ENCODE peak calls at places on chromosome 4, in four cellular contexts. One of them, this sample, is unnamed.

GRCh38 chr4:172601195-172601594 is 567.4 kb upstream of the GALNT7 start:
- DNase-seq in stomach: no peak
- DNase-seq in thyroid gland: no peak
- DNase-seq in K562: no peak
- DNase-seq in this sample: no peak

GRCh38 chr4:23878912-23879732 is 10.7 kb downstream of the PPARGC1A start:
- DNase-seq in K562: no peak
- DNase-seq in thyroid gland: no peak
- DNase-seq in stomach: no peak
- DNase-seq in this sample: no peak

GRCh38 chr4:124804584-124804983 is 92.1 kb upstream of the ANKRD50 start:
- DNase-seq in thyroid gland: no peak
- DNase-seq in K562: no peak
- DNase-seq in stomach: no peak
- DNase-seq in this sample: no peak

GRCh38 chr4:167100120-167100519 is 134.2 kb downstream of the SPOCK3 start:
- DNase-seq in K562: no peak
- DNase-seq in stomach: no peak
- DNase-seq in thyroid gland: no peak
- DNase-seq in this sample: peak

GRCh38 chr4:956531-957230 is 16.7 kb downstream of the DGKQ start:
- DNase-seq in thyroid gland: no peak
- DNase-seq in stomach: no peak
- DNase-seq in K562: no peak
- DNase-seq in this sample: no peak

GRCh38 chr4:83191026-83191425 is 76.5 kb upstream of the PLAC8 start:
- DNase-seq in thyroid gland: no peak
- DNase-seq in stomach: no peak
- DNase-seq in K562: no peak
- DNase-seq in this sample: no peak

GRCh38 chr4:53459548-53459947 is 82.1 kb downstream of the FIP1L1 start:
- DNase-seq in K562: no peak
- DNase-seq in stomach: no peak
- DNase-seq in thyroid gland: no peak
- DNase-seq in this sample: peak

GRCh38 chr4:145217339-145217738 is 37.0 kb upstream of the OTUD4 start:
- DNase-seq in stomach: no peak
- DNase-seq in thyroid gland: no peak
- DNase-seq in K562: no peak
- DNase-seq in this sample: no peak

GRCh38 chr4:18914182-18914581 is 892.6 kb upstream of the LCORL start:
- DNase-seq in thyroid gland: no peak
- DNase-seq in K562: no peak
- DNase-seq in stomach: no peak
- DNase-seq in this sample: no peak

GRCh38 chr4:85603437-85604336 is 128.7 kb downstream of the ARHGAP24 start:
- DNase-seq in K562: no peak
- DNase-seq in stomach: no peak
- DNase-seq in thyroid gland: no peak
- DNase-seq in this sample: peak

GRCh38 chr4:74111576-74111975 is 12.6 kb upstream of the CXCL2 start:
- DNase-seq in K562: no peak
- DNase-seq in thyroid gland: no peak
- DNase-seq in stomach: no peak
- DNase-seq in this sample: no peak
- H3K27ac ChIP-seq in K562: no peak
- H3K27ac ChIP-seq in thyroid gland: peak
- H3K27ac ChIP-seq in stomach: no peak
- H3K27ac ChIP-seq in this sample: peak

DNA sequence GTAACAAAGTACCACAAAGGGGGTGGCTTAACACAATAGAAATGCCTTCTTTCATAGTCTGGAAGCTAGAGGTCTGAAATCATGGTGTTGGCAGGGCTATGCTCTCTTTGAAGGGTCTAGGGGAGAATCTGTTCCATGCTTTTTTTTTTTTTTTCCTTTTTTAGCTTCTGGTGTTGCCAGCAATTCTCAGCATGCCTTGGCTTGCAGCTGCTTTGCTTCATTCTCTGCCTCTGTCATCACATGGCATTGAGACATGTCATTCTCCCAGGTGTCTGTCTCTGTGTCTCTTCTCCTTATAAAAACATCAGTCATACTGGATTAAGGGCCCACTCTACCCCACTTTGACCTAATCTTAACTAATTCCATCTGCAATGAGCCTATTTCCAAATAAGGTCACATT is 78.6 kb upstream of the BOD1L1 start:
- DNase-seq in thyroid gland: no peak
- DNase-seq in stomach: no peak
- DNase-seq in K562: no peak
- DNase-seq in this sample: no peak
- H3K4me3 ChIP-seq in thyroid gland: no peak
- H3K4me3 ChIP-seq in stomach: no peak
- H3K4me3 ChIP-seq in K562: no peak
- H3K4me3 ChIP-seq in this sample: no peak

GRCh38 chr4:2663275-2663674 is 92.9 kb downstream of the TNIP2 start:
- DNase-seq in stomach: no peak
- DNase-seq in K562: peak
- DNase-seq in thyroid gland: no peak
- DNase-seq in this sample: no peak
- H3K27ac ChIP-seq in stomach: peak
- H3K27ac ChIP-seq in K562: no peak
- H3K27ac ChIP-seq in thyroid gland: no peak
- H3K27ac ChIP-seq in this sample: peak

DNA sequence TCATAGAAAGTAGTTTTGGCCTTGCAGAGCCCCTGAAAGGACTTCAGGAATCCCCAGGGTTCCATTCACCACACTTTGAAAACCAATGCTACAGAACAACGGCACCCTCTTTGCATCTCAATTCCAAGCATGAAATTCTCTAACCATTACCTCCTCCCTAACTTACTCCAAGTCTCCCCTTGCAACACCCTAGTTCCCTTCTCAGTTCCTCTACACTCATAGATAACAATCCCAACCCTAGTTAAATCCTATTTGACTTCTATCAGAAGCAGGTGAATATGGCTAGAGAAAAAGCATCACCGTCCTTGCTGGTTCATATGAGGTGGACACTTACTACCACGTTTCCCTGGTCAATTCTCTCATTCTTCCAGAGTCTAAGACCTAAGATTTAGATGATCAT is 2.4 kb downstream of the RCHY1 start:
- DNase-seq in stomach: no peak
- DNase-seq in thyroid gland: no peak
- DNase-seq in K562: no peak
- DNase-seq in this sample: no peak
- H3K4me3 ChIP-seq in stomach: peak
- H3K4me3 ChIP-seq in thyroid gland: no peak
- H3K4me3 ChIP-seq in K562: peak
- H3K4me3 ChIP-seq in this sample: peak

GRCh38 chr4:155604718-155605601 is 61.7 kb upstream of the GUCY1A1 start:
- DNase-seq in K562: no peak
- DNase-seq in stomach: peak
- DNase-seq in thyroid gland: peak
- DNase-seq in this sample: peak

GRCh38 chr4:155612074-155612473 is 54.6 kb upstream of the GUCY1A1 start:
- DNase-seq in stomach: no peak
- DNase-seq in thyroid gland: no peak
- DNase-seq in K562: no peak
- DNase-seq in this sample: no peak

GRCh38 chr4:155608231-155608885 is 58.3 kb upstream of the GUCY1A1 start:
- DNase-seq in thyroid gland: no peak
- DNase-seq in stomach: no peak
- DNase-seq in K562: no peak
- DNase-seq in this sample: peak

GRCh38 chr4:155610143-155610542 is 56.5 kb upstream of the GUCY1A1 start:
- DNase-seq in thyroid gland: no peak
- DNase-seq in stomach: no peak
- DNase-seq in K562: no peak
- DNase-seq in this sample: no peak

GRCh38 chr4:155609455-155610059 is 57.1 kb upstream of the GUCY1A1 start:
- DNase-seq in thyroid gland: no peak
- DNase-seq in stomach: no peak
- DNase-seq in K562: no peak
- DNase-seq in this sample: peak
- H3K27ac ChIP-seq in thyroid gland: no peak
- H3K27ac ChIP-seq in stomach: no peak
- H3K27ac ChIP-seq in K562: no peak
- H3K27ac ChIP-seq in this sample: no peak

DNA sequence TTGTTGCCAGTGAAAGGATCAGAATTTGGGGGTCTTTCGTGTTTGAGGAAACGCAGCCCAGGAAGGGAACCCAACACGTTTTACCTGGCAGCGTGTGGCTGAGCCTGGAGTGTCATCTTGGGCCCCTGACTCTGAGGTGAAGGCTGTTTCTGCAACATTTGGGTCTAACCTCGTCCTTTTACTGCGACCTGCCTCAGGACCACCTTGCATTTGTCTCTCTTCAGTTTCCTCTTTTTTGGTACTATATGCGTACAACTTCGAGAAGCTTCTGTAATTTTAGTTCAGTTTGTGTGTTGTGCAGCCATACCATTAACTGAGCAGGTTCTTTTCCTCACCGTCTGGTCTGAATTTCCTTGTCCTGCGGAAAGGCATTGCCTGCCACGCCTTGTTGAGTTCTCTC is 61.5 kb downstream of the TMEM131L start:
- DNase-seq in stomach: no peak
- DNase-seq in thyroid gland: no peak
- DNase-seq in K562: no peak
- DNase-seq in this sample: no peak
- H3K4me3 ChIP-seq in stomach: no peak
- H3K4me3 ChIP-seq in thyroid gland: no peak
- H3K4me3 ChIP-seq in K562: no peak
- H3K4me3 ChIP-seq in this sample: no peak

GRCh38 chr4:71691416-71692073 is 92.3 kb downstream of the GC start:
- DNase-seq in K562: no peak
- DNase-seq in thyroid gland: no peak
- DNase-seq in stomach: no peak
- DNase-seq in this sample: no peak
- H3K27ac ChIP-seq in K562: no peak
- H3K27ac ChIP-seq in thyroid gland: no peak
- H3K27ac ChIP-seq in stomach: no peak
- H3K27ac ChIP-seq in this sample: no peak

DNA sequence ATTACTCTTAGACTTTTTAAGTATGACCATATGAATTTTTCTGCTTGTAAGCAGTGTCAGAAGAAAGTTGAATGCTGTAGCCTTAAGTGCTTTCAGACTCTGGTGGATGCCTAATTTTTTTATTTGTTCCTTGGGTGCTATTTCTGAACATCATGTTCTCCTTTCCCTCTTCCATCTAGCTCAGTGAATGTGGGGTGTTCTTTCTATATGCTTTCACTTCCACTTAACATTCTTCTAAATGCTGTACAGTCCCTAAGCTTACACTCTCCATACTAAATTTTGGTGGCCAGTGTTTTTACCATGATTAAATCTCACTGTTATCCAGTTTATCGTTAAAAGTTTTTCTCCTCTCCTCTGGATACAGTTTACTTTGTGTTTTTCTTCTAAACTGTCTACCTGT is 3.6 kb downstream of the DCK start:
- DNase-seq in thyroid gland: no peak
- DNase-seq in K562: no peak
- DNase-seq in stomach: no peak
- DNase-seq in this sample: no peak
- H3K4me3 ChIP-seq in thyroid gland: no peak
- H3K4me3 ChIP-seq in K562: no peak
- H3K4me3 ChIP-seq in stomach: no peak
- H3K4me3 ChIP-seq in this sample: no peak

GRCh38 chr4:80201326-80202151 is 4.2 kb downstream of the PRDM8 start:
- DNase-seq in thyroid gland: no peak
- DNase-seq in K562: no peak
- DNase-seq in stomach: no peak
- DNase-seq in this sample: no peak
- H3K27ac ChIP-seq in thyroid gland: no peak
- H3K27ac ChIP-seq in K562: no peak
- H3K27ac ChIP-seq in stomach: peak
- H3K27ac ChIP-seq in this sample: no peak

GRCh38 chr4:153759407-153760226 is at the start of gene RNF175:
- DNase-seq in thyroid gland: peak
- DNase-seq in K562: peak
- DNase-seq in stomach: no peak
- DNase-seq in this sample: no peak

GRCh38 chr4:153757407-153757806 is 2.4 kb downstream of the RNF175 start:
- DNase-seq in thyroid gland: no peak
- DNase-seq in stomach: no peak
- DNase-seq in K562: no peak
- DNase-seq in this sample: no peak

GRCh38 chr4:153758136-153758535 is 1.7 kb downstream of the RNF175 start:
- DNase-seq in thyroid gland: no peak
- DNase-seq in K562: no peak
- DNase-seq in stomach: no peak
- DNase-seq in this sample: no peak

GRCh38 chr4:153755186-153755585 is 4.6 kb downstream of the RNF175 start:
- DNase-seq in stomach: no peak
- DNase-seq in thyroid gland: no peak
- DNase-seq in K562: no peak
- DNase-seq in this sample: no peak

GRCh38 chr4:153758688-153759406 is 977 bp downstream of the RNF175 start:
- DNase-seq in thyroid gland: no peak
- DNase-seq in K562: no peak
- DNase-seq in stomach: no peak
- DNase-seq in this sample: no peak
- H3K4me3 ChIP-seq in thyroid gland: no peak
- H3K4me3 ChIP-seq in K562: no peak
- H3K4me3 ChIP-seq in stomach: peak
- H3K4me3 ChIP-seq in this sample: peak